ENCODE peak calls at places on chromosomes 4 and X, in four cellular contexts. F is sigmoid colon, V is endothelial cell, O is OCI-LY7. N is an unnamed sample.

GRCh38 chr4:182555997-182556418 is 312.8 kb downstream of the TENM3 start:
- DNase-seq in F (no peak), V (no peak), O (no peak), N (peak)

GRCh38 chr4:10006236-10006603 is 15.1 kb downstream of the SLC2A9 start:
- DNase-seq in F (peak), V (no peak), O (peak), N (peak)

GRCh38 chr4:40750461-40751258 is 905 bp downstream of the NSUN7 start:
- DNase-seq in F (no peak), O (no peak), V (peak), N (no peak)

GRCh38 chr4:168769416-168769815 is 240.6 kb downstream of the CBR4 start:
- DNase-seq in V (no peak), O (no peak), F (no peak), N (no peak)

GRCh38 chr4:1830234-1830633 is 25.7 kb downstream of the LETM1 start:
- DNase-seq in F (no peak), O (no peak), V (no peak), N (no peak)

GRCh38 chrX:30690330-30690729 is 37.1 kb downstream of the GK start:
- DNase-seq in F (no peak), V (no peak), O (no peak), N (no peak)

GRCh38 chr4:147754037-147754445 is 22.2 kb downstream of the ARHGAP10 start:
- DNase-seq in F (no peak), V (no peak), O (no peak), N (peak)

GRCh38 chr4:21543514-21543913 is 405.1 kb downstream of the KCNIP4 start:
- DNase-seq in V (no peak), O (no peak), F (no peak), N (no peak)

DNA sequence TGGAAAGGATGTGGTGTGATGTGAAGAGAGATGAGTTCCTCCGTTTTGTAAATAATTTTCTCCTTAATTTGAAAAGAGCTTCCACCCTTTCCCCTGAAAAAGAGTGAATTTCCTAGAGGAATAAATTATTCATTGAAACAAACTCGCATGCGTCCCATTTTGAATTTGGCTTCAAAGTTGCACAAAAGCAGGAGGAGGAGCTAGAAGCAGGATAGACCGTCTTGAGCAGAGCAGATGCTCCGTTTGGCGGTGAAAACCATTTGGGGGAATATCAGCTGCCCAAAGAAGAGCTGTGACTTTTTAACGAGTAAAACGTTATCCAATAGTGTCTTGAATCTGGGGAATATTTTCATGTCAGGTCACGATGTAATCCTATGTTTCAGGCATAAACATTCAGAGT is 41.9 kb downstream of the FAM149A start:
- DNase-seq in O (no peak), V (no peak), F (no peak), N (no peak)
- TF ChIP-seq CTCF in O (no peak), V (no peak), F (no peak), N (no peak)

GRCh38 chrX:112043997-112044396 is 38.6 kb downstream of the TRPC5 start:
- DNase-seq in F (no peak), O (peak), V (peak), N (no peak)
- TF ChIP-seq CTCF in F (no peak), O (peak), V (peak), N (no peak)

DNA sequence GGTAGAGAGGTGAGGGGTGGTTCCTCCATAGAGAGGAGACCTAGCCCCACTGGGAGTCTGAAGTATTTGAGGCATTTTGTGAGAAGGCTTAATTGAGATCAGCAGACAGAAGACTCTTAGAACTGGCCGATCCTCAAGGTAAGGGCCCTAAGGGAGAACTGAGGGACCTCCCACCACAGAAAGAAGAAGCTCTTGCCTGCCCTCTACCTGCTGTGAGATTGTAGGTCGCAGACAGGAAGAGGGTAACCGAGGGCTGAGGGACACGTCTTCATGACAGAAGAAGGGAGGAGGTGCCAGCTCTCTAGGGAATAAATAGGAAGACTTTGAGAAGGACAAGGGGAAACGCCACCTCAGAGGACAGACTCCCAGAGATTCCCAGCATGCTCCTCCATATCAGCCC is 24.1 kb upstream of the MAGEC1 start:
- DNase-seq in O (no peak), F (no peak), V (no peak), N (no peak)
- TF ChIP-seq CTCF in O (no peak), F (no peak), V (no peak), N (no peak)

DNA sequence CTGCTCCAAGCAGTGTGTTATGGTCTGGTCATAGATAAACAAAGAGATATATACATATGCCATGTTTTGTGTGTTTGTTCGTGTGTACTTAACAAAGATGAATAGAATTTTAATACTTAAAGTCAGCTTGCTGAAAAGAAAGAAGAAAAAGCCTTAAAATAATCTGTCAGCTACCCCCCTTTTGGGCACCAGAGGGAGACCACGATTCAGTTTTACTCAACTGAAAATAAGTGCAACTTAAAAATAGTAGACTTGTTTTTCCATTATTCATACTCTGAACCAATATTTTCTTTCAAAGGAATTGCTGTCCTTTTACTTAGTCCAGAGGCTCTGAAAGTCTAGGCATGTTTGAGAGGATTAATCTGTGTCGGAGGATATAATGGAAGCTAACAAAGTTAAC is 181.7 kb upstream of the AGTR2 start:
- DNase-seq in V (no peak), F (no peak), O (no peak), N (no peak)
- TF ChIP-seq CTCF in V (peak), F (no peak), O (peak), N (no peak)

GRCh38 chrX:112910418-112910817 is 69.8 kb upstream of the AMOT start:
- DNase-seq in F (no peak), V (no peak), O (no peak), N (no peak)

DNA sequence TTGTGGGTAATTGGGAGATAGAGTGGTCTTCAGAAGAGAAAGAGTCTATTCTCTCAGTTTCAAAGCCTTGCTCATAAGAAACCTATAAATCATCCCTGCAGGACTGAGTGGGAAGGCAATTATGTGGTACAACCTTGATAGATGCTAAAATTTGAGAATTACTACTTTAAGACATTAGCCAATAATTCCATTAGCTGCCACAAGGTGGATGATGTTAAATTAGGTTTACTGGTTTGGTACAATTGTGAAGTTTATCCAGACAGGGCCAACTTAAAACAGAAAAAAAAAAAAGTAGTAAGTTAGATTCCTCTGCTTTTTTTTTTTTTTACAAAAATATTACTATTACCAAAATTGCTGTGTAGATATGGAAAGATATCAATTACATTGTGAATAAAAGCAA is 73.2 kb upstream of the AMOT start:
- DNase-seq in V (no peak), O (no peak), F (no peak), N (no peak)
- TF ChIP-seq CTCF in V (no peak), O (no peak), F (no peak), N (no peak)

GRCh38 chrX:77275392-77275791 is 171.8 kb upstream of the FGF16 start:
- DNase-seq in O (no peak), V (no peak), F (no peak), N (no peak)

DNA sequence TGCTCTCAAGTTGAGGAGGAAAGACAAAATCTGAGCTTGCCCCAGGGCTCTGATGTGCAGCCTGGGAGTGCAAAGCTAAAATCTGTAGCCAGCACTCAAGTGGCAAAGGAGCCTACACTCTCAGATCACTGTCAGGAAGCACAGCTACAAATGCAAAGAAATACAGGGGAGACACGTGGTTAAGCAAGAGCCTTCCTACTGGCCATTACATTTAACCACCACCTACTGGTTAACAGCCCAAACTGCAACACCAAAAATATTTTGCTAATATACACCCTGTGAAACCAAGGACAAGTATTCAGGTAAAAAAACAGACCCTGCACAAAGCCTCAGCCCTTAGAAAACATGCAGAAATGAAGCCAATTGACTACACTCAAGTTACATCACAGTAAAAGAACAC is 170.4 kb upstream of the FGF16 start:
- DNase-seq in O (peak), F (no peak), V (no peak), N (no peak)
- TF ChIP-seq CTCF in O (peak), F (no peak), V (no peak), N (no peak)

GRCh38 chr4:133147922-133148689 is 988 bp upstream of the PCDH10 start:
- DNase-seq in O (no peak), V (peak), F (peak), N (no peak)
- TF ChIP-seq CTCF in O (no peak), V (no peak), F (no peak), N (peak)

DNA sequence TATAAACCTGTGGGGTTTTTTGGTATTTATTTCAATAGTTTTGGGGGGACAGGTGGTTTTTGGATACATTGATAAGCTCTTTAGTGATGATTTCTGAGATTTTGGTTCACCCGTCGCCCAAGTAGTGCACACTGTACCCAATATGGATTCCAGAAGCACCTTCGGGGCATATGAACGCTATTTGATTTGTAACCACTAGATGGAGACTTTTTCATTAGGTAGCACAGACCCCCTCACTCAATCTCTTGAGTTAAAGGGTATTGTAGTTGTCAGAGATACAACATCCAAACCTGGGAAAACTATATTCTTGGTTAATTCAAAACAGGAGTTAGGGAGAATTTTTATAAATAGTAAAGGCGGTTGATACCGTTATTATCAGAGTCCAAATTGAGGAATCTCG is 79.8 kb downstream of the SPANXN3 start:
- DNase-seq in F (no peak), O (peak), V (peak), N (peak)
- TF ChIP-seq CTCF in F (no peak), O (peak), V (peak), N (peak)

GRCh38 chr4:17934286-17934685 is 87.3 kb downstream of the LCORL start:
- DNase-seq in V (no peak), O (no peak), F (no peak), N (no peak)
- TF ChIP-seq CTCF in V (no peak), O (peak), F (no peak), N (no peak)